ENCODE peak calls at places on chromosomes 16 and 17, in six cellular contexts. S is cardiac fibroblast, L is suprapubic skin, U is A549, A is right atrium auricular region, J is foreskin keratinocyte. Q is an unnamed sample.

GRCh38 chr16:5633845-5634440 is 536.3 kb upstream of the EEF2KMT start:
- DNase-seq in S (peak), L (no peak), U (peak), A (no peak), J (peak), Q (no peak)

GRCh38 chr16:48291754-48292153 is 44.4 kb upstream of the ABCC11 start:
- DNase-seq in S (no peak), L (no peak), U (no peak), A (no peak), J (peak), Q (no peak)

GRCh38 chr17:45307290-45308015 is 9.4 kb downstream of the MAP3K14 start:
- DNase-seq in S (peak), L (no peak), U (no peak), A (no peak), J (peak), Q (no peak)

GRCh38 chr16:89345663-89346150 is 128.2 kb downstream of the ZNF778 start:
- DNase-seq in S (no peak), L (no peak), U (no peak), A (no peak), J (peak), Q (no peak)

GRCh38 chr17:59366040-59366757 is 34.7 kb downstream of the YPEL2 start:
- DNase-seq in S (peak), L (no peak), U (no peak), A (no peak), J (no peak), Q (no peak)

GRCh38 chr16:9334091-9334490 is 242.6 kb downstream of the HAPSTR1 start:
- DNase-seq in S (no peak), L (no peak), U (no peak), A (no peak), J (no peak), Q (no peak)

GRCh38 chr17:74779948-74780400 is 3.8 kb upstream of the NAT9 start:
- DNase-seq in S (no peak), L (no peak), U (no peak), A (peak), J (no peak), Q (no peak)

GRCh38 chr16:87437911-87438610 is 45.9 kb downstream of the MAP1LC3B start:
- DNase-seq in S (no peak), L (no peak), U (no peak), A (no peak), J (no peak), Q (no peak)

GRCh38 chr17:74211141-74211928 is 2.0 kb upstream of the TTYH2 start:
- DNase-seq in S (no peak), L (no peak), U (no peak), A (no peak), J (no peak), Q (no peak)

GRCh38 chr17:16371742-16372141 is 9.1 kb upstream of the UBB start:
- DNase-seq in S (peak), L (no peak), U (no peak), A (no peak), J (peak), Q (no peak)

GRCh38 chr17:2393954-2394749 is 6.7 kb downstream of the MNT start:
- DNase-seq in S (no peak), L (peak), U (no peak), A (no peak), J (no peak), Q (no peak)

GRCh38 chr17:2391597-2392251 is 9.1 kb downstream of the MNT start:
- DNase-seq in S (no peak), L (no peak), U (no peak), A (no peak), J (no peak), Q (no peak)

GRCh38 chr17:2393184-2393953 is 7.5 kb downstream of the MNT start:
- DNase-seq in S (peak), L (peak), U (peak), A (peak), J (peak), Q (peak)

GRCh38 chr17:2390199-2390880 is 10.5 kb downstream of the MNT start:
- DNase-seq in S (peak), L (no peak), U (no peak), A (peak), J (no peak), Q (no peak)

DNA sequence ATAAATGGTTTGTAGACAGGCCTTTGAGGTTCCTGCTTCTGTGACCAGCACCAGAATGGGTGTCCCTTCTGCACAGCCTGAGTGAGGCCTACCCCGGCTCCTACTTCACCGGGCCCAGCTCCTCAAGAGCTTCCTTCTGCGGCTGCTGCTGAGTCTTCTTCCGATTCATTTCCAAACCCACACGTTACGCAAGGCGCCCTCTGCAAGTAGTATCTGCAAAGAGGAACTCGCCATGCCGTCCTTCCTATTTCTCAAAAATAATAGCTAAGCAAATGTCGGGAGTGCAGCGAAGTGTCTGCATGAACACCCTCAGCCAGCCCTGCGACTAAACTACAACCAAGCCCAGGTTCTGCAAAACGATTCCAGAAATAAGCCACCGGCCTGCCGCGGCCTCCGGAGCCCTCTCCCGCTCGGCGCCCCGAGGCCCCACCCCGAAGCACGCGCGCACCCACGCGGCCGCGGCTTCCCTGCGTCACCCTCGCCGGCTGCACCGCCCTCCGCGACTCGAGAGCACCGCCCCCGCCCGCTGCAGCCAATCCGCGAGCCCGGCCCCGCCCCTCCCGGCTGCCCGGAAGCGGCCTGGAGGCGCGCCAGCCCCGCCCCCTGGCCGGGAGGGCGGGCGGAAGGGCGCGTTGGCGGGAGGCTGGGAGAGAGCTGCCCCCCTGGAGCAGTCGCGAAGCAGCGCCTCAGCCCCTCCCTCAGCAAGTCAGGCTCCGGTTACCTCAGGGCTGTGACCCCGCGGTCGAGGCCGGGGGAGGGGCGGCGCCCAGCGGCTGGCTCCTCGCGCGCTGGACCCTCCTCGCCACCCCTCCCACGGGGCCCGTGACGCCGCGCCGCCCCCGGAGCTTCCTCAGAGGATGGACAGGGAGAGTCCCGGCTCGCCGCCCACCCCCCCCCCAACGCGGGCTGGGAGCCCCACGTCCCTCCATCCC is 8.3 kb downstream of the MNT start:
- DNase-seq in S (peak), L (peak), U (peak), A (peak), J (peak), Q (peak)
- TF ChIP-seq CTCF in S (no peak), L (no peak), U (no peak), A (no peak), J (no peak), Q (no peak)

GRCh38 chr17:31738488-31738887 is 120.6 kb downstream of the COPRS start:
- DNase-seq in S (no peak), L (no peak), U (no peak), A (no peak), J (no peak), Q (no peak)

GRCh38 chr17:31731119-31731518 is 127.9 kb downstream of the COPRS start:
- DNase-seq in S (no peak), L (peak), U (no peak), A (no peak), J (no peak), Q (no peak)

GRCh38 chr17:31736855-31737625 is 122.0 kb downstream of the COPRS start:
- DNase-seq in S (no peak), L (no peak), U (no peak), A (no peak), J (no peak), Q (no peak)

GRCh38 chr17:31738067-31738466 is 121.0 kb downstream of the COPRS start:
- DNase-seq in S (no peak), L (no peak), U (no peak), A (no peak), J (no peak), Q (no peak)

GRCh38 chr17:31733326-31733725 is 125.7 kb downstream of the COPRS start:
- DNase-seq in S (no peak), L (peak), U (no peak), A (no peak), J (no peak), Q (no peak)
- TF ChIP-seq CTCF in S (no peak), L (no peak), U (no peak), A (no peak), J (no peak), Q (no peak)

DNA sequence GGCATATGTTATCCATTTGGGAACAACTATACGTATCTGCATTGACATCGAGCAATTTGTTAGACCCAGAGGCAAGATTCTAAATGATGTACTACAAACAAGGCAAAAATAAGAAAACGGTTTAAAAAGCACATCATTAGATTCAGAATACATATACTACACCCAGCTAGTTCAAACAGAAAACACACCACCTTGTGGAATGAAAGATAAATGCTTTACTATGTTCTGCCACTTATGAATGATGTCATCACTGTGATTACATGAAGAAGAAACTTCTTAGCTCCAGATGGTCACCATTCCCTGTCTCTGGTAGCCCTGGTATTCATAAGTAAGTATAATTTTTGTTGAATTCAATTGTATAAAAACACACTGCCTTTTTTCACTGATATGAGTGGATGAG is 7.8 kb downstream of the NACA2 start:
- DNase-seq in S (peak), L (no peak), U (peak), A (no peak), J (peak), Q (no peak)
- TF ChIP-seq CTCF in S (peak), L (no peak), U (peak), A (no peak), J (peak), Q (peak)

DNA sequence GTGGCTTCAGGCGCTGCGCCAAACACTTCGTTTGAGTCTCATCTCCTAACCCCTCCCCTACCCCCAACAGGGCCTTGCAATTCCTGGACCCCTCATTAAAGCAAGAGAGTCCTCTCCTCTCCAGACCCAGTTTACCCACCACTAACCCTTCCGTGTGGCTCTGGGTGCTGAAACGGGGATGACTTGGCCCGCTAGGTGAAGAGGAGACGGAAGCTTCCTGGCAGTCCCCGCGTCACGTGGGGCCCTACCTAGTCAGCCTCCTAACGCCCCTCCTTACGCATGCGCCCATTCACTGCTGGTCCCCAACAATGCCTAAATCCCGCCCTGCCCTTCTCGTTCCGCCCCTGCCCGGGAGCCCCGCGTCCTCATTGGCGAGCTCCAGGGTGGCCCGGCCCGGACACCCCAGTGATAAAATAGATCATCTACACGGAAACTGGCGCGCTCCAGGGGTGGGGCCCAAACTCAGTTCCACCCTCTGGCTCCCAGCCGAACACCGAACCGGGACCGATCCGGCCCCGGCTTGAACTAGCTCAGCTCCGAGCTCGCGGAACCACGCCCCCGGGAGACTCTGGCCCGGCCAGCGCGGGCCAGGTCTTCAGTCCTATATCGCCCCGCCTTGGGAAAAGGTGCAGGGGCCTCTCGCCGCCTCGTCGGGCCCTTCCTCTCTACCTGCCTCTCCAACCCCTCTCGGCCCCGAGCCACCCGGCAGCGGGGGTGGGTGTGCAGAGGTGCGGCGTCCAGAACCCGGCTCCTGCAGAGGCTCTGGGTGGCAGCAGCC is at the start of gene SLC16A13:
- DNase-seq in S (peak), L (peak), U (peak), A (peak), J (peak), Q (peak)
- TF ChIP-seq CTCF in S (no peak), L (no peak), U (no peak), A (no peak), J (no peak), Q (no peak)

GRCh38 chr16:3793161-3793576 is 75.8 kb upstream of the TRAP1 start:
- DNase-seq in S (peak), L (peak), U (no peak), A (peak), J (peak), Q (no peak)
- TF ChIP-seq CTCF in S (no peak), L (no peak), U (no peak), A (no peak), J (peak), Q (no peak)

GRCh38 chr16:13337482-13337881 is 436.1 kb downstream of the SHISA9 start:
- DNase-seq in S (no peak), L (no peak), U (no peak), A (no peak), J (no peak), Q (no peak)

GRCh38 chr16:13331918-13332317 is 430.5 kb downstream of the SHISA9 start:
- DNase-seq in S (no peak), L (no peak), U (no peak), A (no peak), J (no peak), Q (no peak)

GRCh38 chr16:13335894-13336293 is 434.5 kb downstream of the SHISA9 start:
- DNase-seq in S (no peak), L (no peak), U (no peak), A (no peak), J (no peak), Q (no peak)

GRCh38 chr16:13332713-13333255 is 431.4 kb downstream of the SHISA9 start:
- DNase-seq in S (no peak), L (no peak), U (no peak), A (no peak), J (no peak), Q (no peak)

GRCh38 chr16:13333336-13333735 is 431.9 kb downstream of the SHISA9 start:
- DNase-seq in S (no peak), L (no peak), U (no peak), A (no peak), J (no peak), Q (no peak)
- TF ChIP-seq CTCF in S (no peak), L (no peak), U (no peak), A (no peak), J (no peak), Q (no peak)

DNA sequence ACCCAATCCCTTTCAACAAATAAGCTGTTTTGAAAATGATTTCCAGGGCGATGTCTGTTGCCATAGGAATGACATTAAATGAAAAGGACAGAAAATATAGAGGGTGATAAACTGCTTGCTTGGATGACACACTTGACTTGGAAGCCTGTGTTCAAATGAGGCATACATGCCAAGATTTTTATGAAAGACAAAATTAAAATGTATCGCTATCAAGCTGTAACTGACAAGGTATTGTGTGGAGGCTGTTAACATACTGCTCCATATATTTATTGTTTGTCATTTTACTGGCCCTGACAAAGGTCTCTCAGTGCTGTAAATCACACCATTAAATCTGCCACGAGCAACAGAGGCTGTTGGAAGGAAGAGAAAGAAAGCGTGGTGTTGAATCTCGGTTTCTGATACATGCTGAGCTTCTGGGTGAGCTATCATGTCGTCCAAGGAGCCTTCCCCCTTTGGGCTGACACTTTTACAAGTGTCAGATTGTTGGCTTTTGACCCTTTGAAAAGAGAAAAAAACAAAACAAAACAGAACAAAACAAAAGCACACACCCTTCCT is 456.2 kb upstream of the SALL1 start:
- DNase-seq in S (no peak), L (no peak), U (no peak), A (no peak), J (no peak), Q (no peak)
- TF ChIP-seq CTCF in S (no peak), L (no peak), U (no peak), A (no peak), J (no peak), Q (no peak)

GRCh38 chr16:21501869-21502667 is 97.3 kb upstream of the METTL9 start:
- DNase-seq in S (peak), L (peak), U (peak), A (peak), J (peak), Q (peak)
- TF ChIP-seq CTCF in S (no peak), L (no peak), U (no peak), A (no peak), J (peak), Q (no peak)

DNA sequence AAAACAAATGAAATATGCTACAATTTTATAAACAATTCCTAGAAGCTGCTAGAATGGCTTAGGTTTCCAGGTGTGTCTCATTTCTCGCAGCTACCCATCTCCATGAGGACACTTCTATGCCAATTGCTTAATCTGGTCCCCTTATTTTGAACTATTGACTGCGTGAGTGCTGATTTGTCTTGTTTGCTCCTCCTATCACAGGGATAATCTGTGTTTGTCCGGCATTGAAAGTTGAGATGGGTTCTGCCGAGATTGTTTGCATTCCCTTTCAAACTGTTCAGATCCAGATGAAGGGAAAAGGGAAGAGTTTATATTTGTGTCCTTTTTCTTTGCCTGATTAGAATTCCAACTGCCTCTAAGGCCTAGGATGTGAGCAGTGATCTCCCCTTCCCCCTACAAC is 21.7 kb upstream of the COX10 start:
- DNase-seq in S (no peak), L (no peak), U (no peak), A (no peak), J (no peak), Q (no peak)
- TF ChIP-seq CTCF in S (no peak), L (no peak), U (no peak), A (no peak), J (no peak), Q (no peak)